ENCODE peak calls at places on chromosomes 3 and 15, in seven cellular contexts. One of them, this sample, is unnamed.

GRCh38 chr3:106575029-106575428 is 706.2 kb upstream of the CBLB start:
- DNase-seq in natural killer cell treated with Interleukin-12 subunit alpha and Interleukin-12 subunit beta and Interleukin-15 and Interleukin-18, amount 100 ng/mL, for 72 hours: no peak
- DNase-seq in T-helper 9 cell: no peak
- DNase-seq in CD8-positive, alpha-beta T cell: no peak
- DNase-seq in sciatic nerve: no peak
- DNase-seq in psoas muscle: no peak
- DNase-seq in HT1080: no peak
- DNase-seq in this sample: no peak

GRCh38 chr3:41327718-41328117 is 128.4 kb downstream of the CTNNB1 start:
- DNase-seq in sciatic nerve: no peak
- DNase-seq in T-helper 9 cell: no peak
- DNase-seq in CD8-positive, alpha-beta T cell: no peak
- DNase-seq in natural killer cell treated with Interleukin-12 subunit alpha and Interleukin-12 subunit beta and Interleukin-15 and Interleukin-18, amount 100 ng/mL, for 72 hours: no peak
- DNase-seq in HT1080: no peak
- DNase-seq in psoas muscle: no peak
- DNase-seq in this sample: no peak

GRCh38 chr15:73438651-73439050 is 4.3 kb upstream of the REC114 start:
- DNase-seq in sciatic nerve: no peak
- DNase-seq in T-helper 9 cell: no peak
- DNase-seq in HT1080: no peak
- DNase-seq in CD8-positive, alpha-beta T cell: no peak
- DNase-seq in natural killer cell treated with Interleukin-12 subunit alpha and Interleukin-12 subunit beta and Interleukin-15 and Interleukin-18, amount 100 ng/mL, for 72 hours: no peak
- DNase-seq in psoas muscle: no peak
- DNase-seq in this sample: no peak

GRCh38 chr3:141302364-141303141 is 65.8 kb upstream of the ZBTB38 start:
- DNase-seq in CD8-positive, alpha-beta T cell: no peak
- DNase-seq in natural killer cell treated with Interleukin-12 subunit alpha and Interleukin-12 subunit beta and Interleukin-15 and Interleukin-18, amount 100 ng/mL, for 72 hours: no peak
- DNase-seq in psoas muscle: no peak
- DNase-seq in sciatic nerve: no peak
- DNase-seq in T-helper 9 cell: no peak
- DNase-seq in HT1080: peak
- DNase-seq in this sample: no peak

GRCh38 chr15:66400351-66400774 is 13.7 kb downstream of the MAP2K1 start:
- DNase-seq in psoas muscle: no peak
- DNase-seq in natural killer cell treated with Interleukin-12 subunit alpha and Interleukin-12 subunit beta and Interleukin-15 and Interleukin-18, amount 100 ng/mL, for 72 hours: no peak
- DNase-seq in HT1080: peak
- DNase-seq in CD8-positive, alpha-beta T cell: no peak
- DNase-seq in sciatic nerve: no peak
- DNase-seq in T-helper 9 cell: no peak
- DNase-seq in this sample: no peak

GRCh38 chr15:90889736-90890456 is 5.6 kb downstream of the FES start:
- DNase-seq in CD8-positive, alpha-beta T cell: no peak
- DNase-seq in T-helper 9 cell: no peak
- DNase-seq in natural killer cell treated with Interleukin-12 subunit alpha and Interleukin-12 subunit beta and Interleukin-15 and Interleukin-18, amount 100 ng/mL, for 72 hours: no peak
- DNase-seq in HT1080: no peak
- DNase-seq in psoas muscle: no peak
- DNase-seq in sciatic nerve: no peak
- DNase-seq in this sample: no peak

GRCh38 chr3:98734737-98735136 is 28.4 kb upstream of the ST3GAL6 start:
- DNase-seq in CD8-positive, alpha-beta T cell: no peak
- DNase-seq in sciatic nerve: no peak
- DNase-seq in psoas muscle: no peak
- DNase-seq in T-helper 9 cell: no peak
- DNase-seq in natural killer cell treated with Interleukin-12 subunit alpha and Interleukin-12 subunit beta and Interleukin-15 and Interleukin-18, amount 100 ng/mL, for 72 hours: no peak
- DNase-seq in HT1080: no peak
- DNase-seq in this sample: no peak

GRCh38 chr3:48595075-48595525 is at the start of gene COL7A1:
- DNase-seq in T-helper 9 cell: no peak
- DNase-seq in HT1080: no peak
- DNase-seq in natural killer cell treated with Interleukin-12 subunit alpha and Interleukin-12 subunit beta and Interleukin-15 and Interleukin-18, amount 100 ng/mL, for 72 hours: no peak
- DNase-seq in sciatic nerve: no peak
- DNase-seq in CD8-positive, alpha-beta T cell: no peak
- DNase-seq in psoas muscle: no peak
- DNase-seq in this sample: peak

GRCh38 chr15:92845109-92845508 is 55.0 kb upstream of the CHD2 start:
- DNase-seq in sciatic nerve: no peak
- DNase-seq in T-helper 9 cell: no peak
- DNase-seq in natural killer cell treated with Interleukin-12 subunit alpha and Interleukin-12 subunit beta and Interleukin-15 and Interleukin-18, amount 100 ng/mL, for 72 hours: no peak
- DNase-seq in CD8-positive, alpha-beta T cell: no peak
- DNase-seq in HT1080: peak
- DNase-seq in psoas muscle: no peak
- DNase-seq in this sample: peak

GRCh38 chr3:170918715-170919114 is 10.3 kb upstream of the EIF5A2 start:
- DNase-seq in psoas muscle: no peak
- DNase-seq in T-helper 9 cell: no peak
- DNase-seq in HT1080: no peak
- DNase-seq in CD8-positive, alpha-beta T cell: no peak
- DNase-seq in sciatic nerve: no peak
- DNase-seq in natural killer cell treated with Interleukin-12 subunit alpha and Interleukin-12 subunit beta and Interleukin-15 and Interleukin-18, amount 100 ng/mL, for 72 hours: no peak
- DNase-seq in this sample: no peak